ENCODE peak calls at places on chromosomes 2 and 18, in nine cellular contexts. P is hepatocyte; F is CD8-positive, alpha-beta T cell; N is upper lobe of right lung; W is fibroblast of lung; T is neuronal stem cell; U is body of pancreas; K is GM23338; Z is neural progenitor cell. V is an unnamed sample.
A peak's percentile ranks its signal among the peaks of the same experiment; 100 is the strongest.

GRCh38 chr18:37287601-37288000 is 278.0 kb downstream of the CELF4 start:
- DNase-seq in P (no peak), F (no peak), N (no peak), W (no peak), T (no peak), U (no peak), K (no peak), Z (no peak), V (no peak)

GRCh38 chr18:10579079-10579867 is 53.4 kb downstream of the NAPG start:
- DNase-seq in P (no peak), F (no peak), N (no peak), W (peak; percentile 22), T (no peak), U (no peak), K (no peak), Z (no peak), V (no peak)

GRCh38 chr2:147231607-147232006 is 613.2 kb upstream of the ACVR2A start:
- DNase-seq in P (no peak), F (no peak), N (no peak), W (no peak), T (no peak), U (no peak), K (no peak), Z (no peak), V (no peak)

GRCh38 chr2:72793798-72794447 is 31.9 kb downstream of the EXOC6B start:
- DNase-seq in P (no peak), F (no peak), N (no peak), W (peak; percentile 44), T (no peak), U (no peak), K (no peak), Z (no peak), V (no peak)

GRCh38 chr2:95278051-95278471 is 3.8 kb downstream of the PROM2 start:
- DNase-seq in P (no peak), F (no peak), N (peak; percentile 55), W (peak; percentile 64), T (no peak), U (no peak), K (no peak), Z (no peak), V (no peak)

GRCh38 chr2:67571785-67572718 is 174.9 kb downstream of the ETAA1 start:
- DNase-seq in P (peak; percentile 35), F (no peak), N (no peak), W (peak; percentile 67), T (no peak), U (no peak), K (no peak), Z (no peak), V (no peak)

GRCh38 chr2:218946621-218947020 is 12.8 kb upstream of the CDK5R2 start:
- DNase-seq in P (no peak), F (no peak), N (no peak), W (no peak), T (no peak), U (no peak), K (no peak), Z (no peak), V (no peak)

GRCh38 chr2:55000335-55000734 is 49.9 kb downstream of the RTN4 start:
- DNase-seq in P (no peak), F (no peak), N (no peak), W (no peak), T (no peak), U (no peak), K (no peak), Z (no peak), V (no peak)

GRCh38 chr2:9160732-9161131 is 45.9 kb upstream of the ASAP2 start:
- DNase-seq in P (no peak), F (no peak), N (no peak), W (no peak), T (no peak), U (no peak), K (peak; percentile 65), Z (peak; percentile 42), V (no peak)

GRCh38 chr18:69677595-69677994 is 270.1 kb downstream of the CD226 start:
- DNase-seq in P (no peak), F (no peak), N (no peak), W (no peak), T (no peak), U (no peak), K (no peak), Z (no peak), V (no peak)

GRCh38 chr18:60471652-60472051 is 99.1 kb upstream of the MC4R start:
- DNase-seq in P (no peak), F (no peak), N (no peak), W (no peak), T (no peak), U (no peak), K (no peak), Z (no peak), V (no peak)

GRCh38 chr18:3845176-3845575 is 395.2 kb downstream of the TGIF1 start:
- DNase-seq in P (no peak), F (no peak), N (no peak), W (no peak), T (no peak), U (no peak), K (no peak), Z (no peak), V (no peak)

GRCh38 chr18:48933578-48934399 is 17.0 kb downstream of the SMAD7 start:
- DNase-seq in P (no peak), F (no peak), N (peak; percentile 77), W (no peak), T (no peak), U (no peak), K (no peak), Z (no peak), V (no peak)

GRCh38 chr2:17813742-17814458 is 2.4 kb upstream of the MSGN1 start:
- DNase-seq in P (no peak), F (no peak), N (no peak), W (no peak), T (no peak), U (no peak), K (no peak), Z (no peak), V (no peak)

GRCh38 chr2:83475371-83475770 is 983.7 kb downstream of the SUCLG1 start:
- DNase-seq in P (no peak), F (no peak), N (no peak), W (no peak), T (no peak), U (no peak), K (no peak), Z (no peak), V (no peak)

GRCh38 chr2:83478037-83478436 is 981.0 kb downstream of the SUCLG1 start:
- DNase-seq in P (no peak), F (no peak), N (no peak), W (no peak), T (no peak), U (no peak), K (no peak), Z (no peak), V (no peak)
- H3K27me3 ChIP-seq in P (no peaks in the 10 kb centered on the region), F (no peaks in the 10 kb centered on the region), N (no peaks in the 10 kb centered on the region), W (no peaks in the 10 kb centered on the region), T (no peaks in the 10 kb centered on the region), U (no peaks in the 10 kb centered on the region), K (no peaks in the 10 kb centered on the region), Z (no peaks in the 10 kb centered on the region), V (no peaks in the 10 kb centered on the region)

GRCh38 chr2:106631281-106631680 is 144.1 kb downstream of the CD8B2 start:
- DNase-seq in P (no peak), F (no peak), N (no peak), W (no peak), T (no peak), U (no peak), K (no peak), Z (no peak), V (no peak)

GRCh38 chr2:106623424-106623823 is 136.3 kb downstream of the CD8B2 start:
- DNase-seq in P (no peak), F (no peak), N (no peak), W (no peak), T (no peak), U (no peak), K (no peak), Z (no peak), V (no peak)

GRCh38 chr2:106624787-106625369 is 137.7 kb downstream of the CD8B2 start:
- DNase-seq in P (peak; percentile 13), F (no peak), N (no peak), W (no peak), T (no peak), U (no peak), K (no peak), Z (no peak), V (no peak)

DNA sequence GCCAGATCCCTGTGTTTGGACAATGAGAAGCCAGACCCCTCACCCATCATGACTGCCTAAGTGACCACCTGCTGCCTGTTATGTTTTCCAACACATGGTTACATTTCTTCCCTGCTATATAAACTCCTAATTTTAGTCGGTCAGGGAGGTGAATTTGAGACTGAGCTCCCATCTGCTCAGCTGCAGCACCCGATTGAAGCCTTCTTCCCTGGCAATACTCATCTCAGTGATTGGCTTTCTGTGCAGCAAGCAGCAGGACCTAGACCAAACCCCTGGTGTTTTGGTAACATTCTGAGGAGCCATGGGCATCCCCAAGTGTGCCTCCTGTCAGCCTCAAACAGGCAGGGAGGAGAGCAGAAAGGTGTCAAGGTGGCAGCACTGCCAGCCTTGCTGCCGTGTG is 141.2 kb downstream of the CD8B2 start:
- DNase-seq in P (no peak), F (no peak), N (no peak), W (no peak), T (no peak), U (no peak), K (no peak), Z (no peak), V (no peak)
- H3K27me3 ChIP-seq in P (no peaks in the 10 kb centered on the region), F (no peaks in the 10 kb centered on the region), N (no peaks in the 10 kb centered on the region), W (no peaks in the 10 kb centered on the region), T (no peaks in the 10 kb centered on the region), U (no peaks in the 10 kb centered on the region), K (no peaks in the 10 kb centered on the region), Z (no peaks in the 10 kb centered on the region), V (no peaks in the 10 kb centered on the region)

DNA sequence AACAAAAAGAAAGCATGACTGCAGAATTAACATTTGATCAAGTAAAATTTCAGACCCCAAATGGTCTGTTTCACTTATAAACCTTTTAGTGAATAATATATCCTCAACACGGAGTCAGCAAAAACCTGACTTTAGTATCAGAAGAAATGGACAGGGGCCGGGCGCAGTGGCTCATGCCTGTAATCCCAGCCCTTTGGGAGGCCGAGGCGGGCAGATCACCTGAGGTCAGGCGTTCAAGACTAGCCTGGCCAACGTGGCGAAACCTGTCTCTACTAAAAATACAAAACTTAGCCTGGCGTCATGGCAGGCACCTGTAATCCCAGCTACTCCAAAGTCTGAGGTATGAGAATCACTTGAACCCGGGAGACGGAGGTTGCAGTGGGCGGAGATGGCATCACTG is 3.0 kb downstream of the OR6B3 start:
- DNase-seq in P (no peak), F (no peak), N (no peak), W (no peak), T (no peak), U (no peak), K (no peak), Z (no peak), V (no peak)
- H3K27me3 ChIP-seq in P (peaks cover 61% of the 10 kb centered on the region), F (no peaks in the 10 kb centered on the region), N (peaks cover 31% of the 10 kb centered on the region), W (peaks cover 15% of the 10 kb centered on the region), T (peaks cover 76% of the 10 kb centered on the region), U (no peaks in the 10 kb centered on the region), K (no peaks in the 10 kb centered on the region), Z (peaks cover 81% of the 10 kb centered on the region), V (peaks cover 7% of the 10 kb centered on the region)

DNA sequence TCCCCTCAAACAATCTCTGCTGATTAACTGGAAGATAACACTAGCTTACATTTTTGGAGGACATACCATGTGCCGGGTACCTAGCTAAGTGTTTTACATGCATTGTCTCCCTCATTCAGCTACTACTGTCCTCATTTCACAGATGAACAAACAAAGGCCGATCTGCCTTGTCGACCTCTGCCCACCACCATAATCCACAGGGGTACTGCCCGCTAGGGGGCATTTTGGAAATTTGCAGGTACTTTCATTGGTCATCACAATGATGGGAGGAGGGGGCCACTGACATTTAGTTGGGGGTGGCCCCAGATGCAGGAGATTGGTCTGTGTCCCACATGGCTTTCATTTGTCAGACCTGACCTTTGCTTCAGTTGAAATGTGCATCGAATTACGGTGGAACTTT is 3.9 kb upstream of the TMEM163 start:
- DNase-seq in P (no peak), F (no peak), N (no peak), W (no peak), T (no peak), U (no peak), K (peak; percentile 67), Z (peak; percentile 31), V (no peak)
- H3K27me3 ChIP-seq in P (peaks cover 46% of the 10 kb centered on the region), F (peaks cover 11% of the 10 kb centered on the region), N (peaks cover 18% of the 10 kb centered on the region), W (peaks cover 22% of the 10 kb centered on the region), T (peaks cover 42% of the 10 kb centered on the region), U (no peaks in the 10 kb centered on the region), K (peaks cover 37% of the 10 kb centered on the region), Z (peaks cover 49% of the 10 kb centered on the region), V (no peaks in the 10 kb centered on the region)

V was measured in prostate gland.